ENCODE peak calls at places on chromosomes 6 and 20, in five cellular contexts. Y is heart left ventricle, C is upper lobe of right lung, K is neural progenitor cell, M is lung. V is an unnamed sample.

GRCh38 chr6:136405410-136406029 is 115.9 kb upstream of the BCLAF1 start:
- DNase-seq in Y (no peak), C (peak; percentile 65), K (no peak), M (peak; percentile 34), V (no peak)

GRCh38 chr6:156021746-156022396 is 566.2 kb upstream of the NOX3 start:
- DNase-seq in Y (no peak), C (no peak), K (no peak), M (no peak), V (no peak)

GRCh38 chr20:48794360-48794759 is 33.4 kb downstream of the PREX1 start:
- DNase-seq in Y (no peak), C (peak; percentile 63), K (peak; percentile 85), M (no peak), V (no peak)

GRCh38 chr6:23016701-23017100 is 447.3 kb downstream of the HDGFL1 start:
- DNase-seq in Y (no peak), C (no peak), K (no peak), M (no peak), V (no peak)

GRCh38 chr6:158016571-158017383 is 35.1 kb downstream of the SYNJ2 start:
- DNase-seq in Y (no peak), C (peak; percentile 50), K (peak; percentile 28), M (no peak), V (peak; percentile 8)

GRCh38 chr6:3370361-3371221 is 86.3 kb downstream of the SLC22A23 start:
- DNase-seq in Y (no peak), C (no peak), K (no peak), M (no peak), V (no peak)

GRCh38 chr6:79520534-79520933 is 16.7 kb downstream of the LCA5 start:
- DNase-seq in Y (no peak), C (no peak), K (no peak), M (no peak), V (no peak)

GRCh38 chr20:48338717-48339116 is 489.1 kb downstream of the PREX1 start:
- DNase-seq in Y (no peak), C (no peak), K (no peak), M (no peak), V (no peak)

GRCh38 chr6:112560651-112561050 is 213.5 kb downstream of the RFPL4B start:
- DNase-seq in Y (no peak), C (no peak), K (peak; percentile 43), M (no peak), V (no peak)

GRCh38 chr20:3080939-3081388 is 3.6 kb downstream of the AVP start:
- DNase-seq in Y (peak; percentile 66), C (no peak), K (no peak), M (no peak), V (peak; percentile 86)

GRCh38 chr20:53957421-53958172 is 112.8 kb downstream of the BCAS1 start:
- DNase-seq in Y (no peak), C (no peak), K (no peak), M (no peak), V (no peak)

GRCh38 chr20:6533828-6534388 is 233.6 kb upstream of the BMP2 start:
- DNase-seq in Y (no peak), C (no peak), K (peak; percentile 54), M (no peak), V (no peak)

GRCh38 chr6:32153835-32154513 is at the start of gene PPT2:
- DNase-seq in Y (peak; percentile 94), C (peak; percentile 83), K (peak; percentile 93), M (peak; percentile 68), V (peak; percentile 93)

GRCh38 chr6:22221630-22222029 is 75.2 kb downstream of the PRL start:
- DNase-seq in Y (no peak), C (no peak), K (no peak), M (no peak), V (no peak)

GRCh38 chr6:64220776-64221175 is 585.2 kb downstream of the PHF3 start:
- DNase-seq in Y (no peak), C (no peak), K (no peak), M (no peak), V (no peak)

GRCh38 chr6:139996253-139996834 is 621.9 kb upstream of the CITED2 start:
- DNase-seq in Y (no peak), C (no peak), K (peak; percentile 68), M (no peak), V (no peak)

GRCh38 chr6:130513770-130514169 is 148.0 kb downstream of the TMEM200A start:
- DNase-seq in Y (no peak), C (no peak), K (no peak), M (no peak), V (no peak)

GRCh38 chr6:3999800-4000661 is 78.9 kb downstream of the FAM217A start:
- DNase-seq in Y (no peak), C (no peak), K (peak; percentile 31), M (no peak), V (no peak)

GRCh38 chr6:133886104-133886503 is 2.8 kb upstream of the TCF21 start:
- DNase-seq in Y (no peak), C (no peak), K (no peak), M (no peak), V (no peak)

GRCh38 chr6:70180904-70181599 is 121.8 kb downstream of the COL9A1 start:
- DNase-seq in Y (no peak), C (no peak), K (no peak), M (no peak), V (no peak)

GRCh38 chr6:128696651-128697391 is 176.4 kb upstream of the PTPRK start:
- DNase-seq in Y (no peak), C (no peak), K (no peak), M (no peak), V (no peak)

GRCh38 chr6:163823577-163823976 is 409.1 kb downstream of the QKI start:
- DNase-seq in Y (no peak), C (no peak), K (no peak), M (no peak), V (no peak)

GRCh38 chr6:82088978-82089855 is 158.3 kb downstream of the IBTK start:
- DNase-seq in Y (no peak), C (no peak), K (peak; percentile 7), M (no peak), V (no peak)

GRCh38 chr6:47261191-47261590 is 48.5 kb downstream of the TNFRSF21 start:
- DNase-seq in Y (no peak), C (no peak), K (no peak), M (no peak), V (no peak)

DNA sequence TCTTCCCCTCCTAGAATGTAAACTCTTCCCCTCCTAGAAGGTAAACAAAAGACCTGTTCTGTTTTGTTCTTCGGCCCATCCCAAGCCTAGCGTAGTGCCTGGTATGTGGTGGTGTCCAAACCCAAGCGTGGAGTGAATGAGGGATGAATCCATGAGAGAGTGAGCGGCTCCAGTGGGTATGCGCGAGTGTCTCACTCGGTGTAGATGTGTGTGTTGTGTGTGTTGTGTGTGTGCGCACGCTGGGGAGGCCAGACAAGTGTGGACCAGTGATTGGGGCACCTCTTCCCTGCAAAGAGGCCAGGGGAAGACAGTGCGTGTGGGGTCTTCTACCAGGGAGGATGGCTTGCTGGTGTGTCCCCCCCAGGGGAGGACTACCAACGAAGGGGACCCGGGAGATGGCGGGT is 392 bp upstream of the SLC2A10 start:
- DNase-seq in Y (no peak), C (no peak), K (no peak), M (no peak), V (no peak)
- H3K27me3 ChIP-seq in Y (no peaks in the 10 kb centered on the region), C (no peaks in the 10 kb centered on the region), K (no peaks in the 10 kb centered on the region), M (no peaks in the 10 kb centered on the region), V (peaks cover 31% of the 10 kb centered on the region)

GRCh38 chr6:125748534-125749111 is 809 bp upstream of the HEY2 start:
- DNase-seq in Y (no peak), C (no peak), K (peak; percentile 29), M (no peak), V (no peak)

GRCh38 chr6:125746019-125746414 is 3.4 kb upstream of the HEY2 start:
- DNase-seq in Y (no peak), C (no peak), K (peak; percentile 25), M (no peak), V (no peak)

GRCh38 chr6:125745281-125746018 is 4.0 kb upstream of the HEY2 start:
- DNase-seq in Y (no peak), C (no peak), K (peak; percentile 33), M (no peak), V (peak; percentile 44)

GRCh38 chr6:125747589-125748533 is 1.6 kb upstream of the HEY2 start:
- DNase-seq in Y (peak; percentile 51), C (peak; percentile 71), K (peak; percentile 69), M (no peak), V (peak; percentile 53)

DNA sequence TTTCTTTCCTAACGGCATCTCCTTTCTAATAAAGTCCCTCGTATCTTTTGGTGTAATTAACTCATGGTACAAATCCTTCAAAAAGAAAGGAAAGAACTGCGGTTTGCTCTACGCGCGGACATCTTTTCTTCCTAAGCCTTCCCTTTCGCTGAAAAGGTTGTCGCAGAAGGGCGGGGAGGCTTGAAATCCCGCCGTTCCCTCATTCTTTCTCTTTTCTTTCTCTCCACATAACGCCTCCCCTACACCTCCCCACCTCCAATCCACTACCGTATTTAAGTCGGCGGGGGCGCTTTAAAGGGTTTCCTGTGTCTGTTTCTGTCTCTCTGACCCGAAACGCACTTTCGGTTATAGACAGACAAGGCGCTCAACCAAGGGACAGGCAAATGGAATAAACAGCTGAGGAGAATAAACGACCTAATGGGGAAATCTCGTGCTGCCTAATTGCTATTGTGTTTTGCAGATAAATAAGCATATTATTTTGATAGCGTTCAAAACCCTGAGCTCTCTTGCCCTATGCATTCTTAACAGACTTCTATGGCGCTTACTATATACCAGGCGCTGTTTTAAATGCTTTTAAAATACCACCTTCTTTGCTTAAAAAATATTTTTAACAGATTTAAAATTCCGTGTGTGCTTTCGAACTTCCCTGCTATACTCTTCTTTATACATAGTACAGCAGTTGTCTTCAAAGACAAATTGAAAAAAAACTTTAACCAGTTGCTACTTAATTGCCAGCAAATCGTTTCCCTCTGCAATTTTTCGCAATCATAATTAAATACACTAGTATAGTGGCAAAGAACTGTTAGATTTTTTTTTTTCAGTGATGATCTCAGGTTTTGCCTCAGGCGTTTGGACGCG is 2.5 kb upstream of the HEY2 start:
- DNase-seq in Y (peak; percentile 83), C (no peak), K (peak; percentile 93), M (peak; percentile 67), V (peak; percentile 78)
- H3K27ac ChIP-seq in Y (peak overlapping the region; percentile 93), C (peak overlapping the region; percentile 70), K (no peak overlapping the region), M (peak overlapping the region; percentile 54), V (peak overlapping the region; percentile 98)

GRCh38 chr20:59744756-59745155 is 140.4 kb downstream of the PHACTR3 start:
- DNase-seq in Y (no peak), C (no peak), K (no peak), M (no peak), V (no peak)

GRCh38 chr20:59743767-59744485 is 139.6 kb downstream of the PHACTR3 start:
- DNase-seq in Y (no peak), C (no peak), K (peak; percentile 16), M (no peak), V (no peak)

GRCh38 chr20:59745201-59745600 is 140.9 kb downstream of the PHACTR3 start:
- DNase-seq in Y (no peak), C (no peak), K (no peak), M (no peak), V (no peak)

GRCh38 chr20:59742351-59743095 is 138.2 kb downstream of the PHACTR3 start:
- DNase-seq in Y (no peak), C (no peak), K (no peak), M (no peak), V (no peak)

DNA sequence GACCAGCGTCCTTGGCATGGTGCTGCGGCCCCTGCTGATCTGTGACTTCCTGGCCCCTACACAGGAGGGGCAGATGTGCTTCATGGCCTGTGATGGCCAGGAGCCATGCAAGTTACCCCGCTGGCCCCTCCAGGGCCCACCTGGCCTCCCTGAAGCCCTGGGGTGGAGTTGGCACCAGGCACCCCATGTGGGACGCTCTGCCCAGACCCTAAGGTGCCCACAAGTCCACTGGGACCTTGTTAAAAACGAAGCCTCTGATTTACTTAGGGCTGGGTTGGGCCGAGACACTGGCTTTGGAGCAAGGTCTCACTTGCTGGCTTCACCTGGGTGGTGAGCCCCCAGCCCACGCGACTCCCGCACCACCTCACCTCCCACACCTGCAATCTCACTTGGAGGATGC is 139.0 kb downstream of the PHACTR3 start:
- DNase-seq in Y (no peak), C (no peak), K (no peak), M (no peak), V (no peak)
- TF ChIP-seq CTCF in Y (no peak), C (no peak), K (no peak), M (no peak), V (no peak)

GRCh38 chr20:50317644-50318043 is 127.0 kb downstream of the CEBPB start:
- DNase-seq in Y (no peak), C (peak; percentile 62), K (no peak), M (no peak), V (no peak)
- H3K27me3 ChIP-seq in Y (no peaks in the 10 kb centered on the region), C (no peaks in the 10 kb centered on the region), K (no peaks in the 10 kb centered on the region), M (no peaks in the 10 kb centered on the region), V (no peaks in the 10 kb centered on the region)

V was measured in psoas muscle.